ENCODE peak calls at places on chromosome 1, in eight cellular contexts. N is activated CD8-positive, alpha-beta memory T cell treated with anti-CD3 and anti-CD28 coated beads, Interleukin-2, amount 50 U/mL, for 4 hours; B is A549; A is left ventricle myocardium inferior; Q is HT1080; Z is hippocampal formation; D is NCI-H1092 treated with DMSO at 0.1 percent for 48 hours; O is kidney tubule cell. T is an unnamed sample.
A peak's percentile ranks its signal among the peaks of the same experiment; 100 is the strongest.

GRCh38 chr1:115203287-115203686 is 114.0 kb upstream of the TSPAN2 start:
- DNase-seq in N (no peak), B (no peak), A (no peak), Q (no peak), Z (no peak), D (no peak), O (no peak), T (no peak)

GRCh38 chr1:116487016-116487415 is 83.8 kb downstream of the CD58 start:
- DNase-seq in N (no peak), B (no peak), A (no peak), Q (no peak), Z (no peak), D (no peak), O (no peak), T (no peak)

GRCh38 chr1:228938248-228938891 is 203.1 kb downstream of the RHOU start:
- DNase-seq in N (no peak), B (no peak), A (no peak), Q (no peak), Z (peak; percentile 21), D (no peak), O (peak; percentile 14), T (no peak)

GRCh38 chr1:87968259-87968955 is 639.7 kb downstream of the LMO4 start:
- DNase-seq in N (no peak), B (no peak), A (peak; percentile 41), Q (peak; percentile 77), Z (no peak), D (no peak), O (peak; percentile 51), T (no peak)

GRCh38 chr1:51642739-51643142 is 25.8 kb downstream of the OSBPL9 start:
- DNase-seq in N (no peak), B (no peak), A (no peak), Q (peak; percentile 15), Z (no peak), D (no peak), O (no peak), T (no peak)

GRCh38 chr1:205729945-205730610 is 19.9 kb downstream of the NUCKS1 start:
- DNase-seq in N (no peak), B (no peak), A (no peak), Q (no peak), Z (no peak), D (no peak), O (no peak), T (no peak)

GRCh38 chr1:39943471-39944290 is 11.3 kb upstream of the MFSD2A start:
- DNase-seq in N (no peak), B (no peak), A (no peak), Q (no peak), Z (no peak), D (no peak), O (no peak), T (no peak)

GRCh38 chr1:34057347-34057746 is 107.7 kb downstream of the CSMD2 start:
- DNase-seq in N (no peak), B (no peak), A (no peak), Q (no peak), Z (no peak), D (peak; percentile 90), O (no peak), T (no peak)

GRCh38 chr1:230866171-230866811 is 2.0 kb downstream of the C1orf198 start:
- DNase-seq in N (no peak), B (peak; percentile 10), A (no peak), Q (no peak), Z (peak; percentile 56), D (no peak), O (peak; percentile 86), T (no peak)

GRCh38 chr1:25971044-25971881 is 26.6 kb downstream of the PAFAH2 start:
- DNase-seq in N (no peak), B (no peak), A (no peak), Q (no peak), Z (peak; percentile 21), D (no peak), O (no peak), T (no peak)

GRCh38 chr1:114632427-114632826 is 37.4 kb downstream of the DENND2C start:
- DNase-seq in N (no peak), B (no peak), A (no peak), Q (no peak), Z (no peak), D (no peak), O (no peak), T (no peak)

GRCh38 chr1:117146570-117147340 is 25.2 kb upstream of the TRIM45 start:
- DNase-seq in N (no peak), B (peak; percentile 73), A (no peak), Q (peak; percentile 91), Z (no peak), D (peak; percentile 2), O (peak; percentile 97), T (no peak)

GRCh38 chr1:205538211-205538840 is 33.9 kb downstream of the CDK18 start:
- DNase-seq in N (no peak), B (no peak), A (no peak), Q (no peak), Z (no peak), D (no peak), O (no peak), T (peak; percentile 19)